ENCODE peak calls at places on chromosomes 4 and X, in five cellular contexts. One of them, this sample, is unnamed.

GRCh38 chrX:115330498-115331138 is 41.1 kb downstream of the LUZP4 start:
- DNase-seq in body of pancreas: peak
- DNase-seq in gastrocnemius medialis: peak
- DNase-seq in heart left ventricle: peak
- DNase-seq in K562: peak
- DNase-seq in this sample: peak

GRCh38 chrX:11449613-11450012 is 156.4 kb downstream of the AMELX start:
- DNase-seq in body of pancreas: no peak
- DNase-seq in gastrocnemius medialis: no peak
- DNase-seq in heart left ventricle: no peak
- DNase-seq in K562: no peak
- DNase-seq in this sample: no peak

GRCh38 chr4:39446842-39447573 is 11.7 kb downstream of the RPL9 start:
- DNase-seq in body of pancreas: peak
- DNase-seq in gastrocnemius medialis: no peak
- DNase-seq in heart left ventricle: peak
- DNase-seq in K562: no peak
- DNase-seq in this sample: peak

GRCh38 chrX:63560601-63561218 is 209.6 kb upstream of the SPIN4 start:
- DNase-seq in body of pancreas: peak
- DNase-seq in gastrocnemius medialis: peak
- DNase-seq in heart left ventricle: peak
- DNase-seq in K562: peak
- DNase-seq in this sample: peak

GRCh38 chrX:132411310-132411977 is 77.4 kb downstream of the MBNL3 start:
- DNase-seq in body of pancreas: no peak
- DNase-seq in gastrocnemius medialis: no peak
- DNase-seq in heart left ventricle: no peak
- DNase-seq in K562: no peak
- DNase-seq in this sample: peak

GRCh38 chr4:1794809-1795303 is 1.8 kb downstream of the FGFR3 start:
- DNase-seq in body of pancreas: no peak
- DNase-seq in gastrocnemius medialis: no peak
- DNase-seq in heart left ventricle: no peak
- DNase-seq in K562: peak
- DNase-seq in this sample: no peak

GRCh38 chr4:151806511-151806927 is 45.7 kb upstream of the GATB start:
- DNase-seq in body of pancreas: no peak
- DNase-seq in gastrocnemius medialis: no peak
- DNase-seq in heart left ventricle: peak
- DNase-seq in K562: no peak
- DNase-seq in this sample: peak

GRCh38 chrX:13000311-13000811 is 25.5 kb downstream of the TMSB4X start:
- DNase-seq in body of pancreas: no peak
- DNase-seq in gastrocnemius medialis: no peak
- DNase-seq in heart left ventricle: no peak
- DNase-seq in K562: no peak
- DNase-seq in this sample: peak

GRCh38 chrX:136086521-136086920 is 60.8 kb upstream of the FHL1 start:
- DNase-seq in body of pancreas: no peak
- DNase-seq in gastrocnemius medialis: no peak
- DNase-seq in heart left ventricle: no peak
- DNase-seq in K562: no peak
- DNase-seq in this sample: no peak

GRCh38 chr4:15531792-15532191 is 62.1 kb downstream of the CC2D2A start:
- DNase-seq in body of pancreas: no peak
- DNase-seq in gastrocnemius medialis: no peak
- DNase-seq in heart left ventricle: no peak
- DNase-seq in K562: no peak
- DNase-seq in this sample: no peak

GRCh38 chrX:118802857-118803256 is 20.8 kb upstream of the ZCCHC12 start:
- DNase-seq in body of pancreas: no peak
- DNase-seq in gastrocnemius medialis: no peak
- DNase-seq in heart left ventricle: no peak
- DNase-seq in K562: no peak
- DNase-seq in this sample: no peak

GRCh38 chrX:23742174-23742692 is 843 bp downstream of the ACOT9 start:
- DNase-seq in body of pancreas: peak
- DNase-seq in gastrocnemius medialis: peak
- DNase-seq in heart left ventricle: peak
- DNase-seq in K562: peak
- DNase-seq in this sample: peak

GRCh38 chr4:38241541-38241940 is 281.3 kb downstream of the PTTG2 start:
- DNase-seq in body of pancreas: no peak
- DNase-seq in gastrocnemius medialis: no peak
- DNase-seq in heart left ventricle: no peak
- DNase-seq in K562: no peak
- DNase-seq in this sample: no peak

GRCh38 chr4:142130636-142131035 is 494.3 kb downstream of the IL15 start:
- DNase-seq in body of pancreas: no peak
- DNase-seq in gastrocnemius medialis: no peak
- DNase-seq in heart left ventricle: no peak
- DNase-seq in K562: no peak
- DNase-seq in this sample: no peak

GRCh38 chr4:167826281-167826680 is 266.1 kb upstream of the ANXA10 start:
- DNase-seq in body of pancreas: no peak
- DNase-seq in gastrocnemius medialis: no peak
- DNase-seq in heart left ventricle: no peak
- DNase-seq in K562: no peak
- DNase-seq in this sample: no peak

GRCh38 chr4:39732728-39733127 is 34.8 kb downstream of the UBE2K start:
- DNase-seq in body of pancreas: no peak
- DNase-seq in gastrocnemius medialis: peak
- DNase-seq in heart left ventricle: no peak
- DNase-seq in K562: no peak
- DNase-seq in this sample: no peak

GRCh38 chr4:36399762-36400353 is 118.4 kb downstream of the DTHD1 start:
- DNase-seq in body of pancreas: peak
- DNase-seq in gastrocnemius medialis: no peak
- DNase-seq in heart left ventricle: no peak
- DNase-seq in K562: no peak
- DNase-seq in this sample: peak
- TF ChIP-seq CTCF in body of pancreas: peak
- TF ChIP-seq CTCF in gastrocnemius medialis: no peak
- TF ChIP-seq CTCF in heart left ventricle: peak
- TF ChIP-seq CTCF in K562: peak
- TF ChIP-seq CTCF in this sample: peak

GRCh38 chrX:1537031-1537715 is at the start of gene P2RY8:
- DNase-seq in body of pancreas: peak
- DNase-seq in gastrocnemius medialis: peak
- DNase-seq in heart left ventricle: peak
- DNase-seq in K562: no peak
- DNase-seq in this sample: peak

GRCh38 chrX:1533083-1533482 is 3.9 kb downstream of the P2RY8 start:
- DNase-seq in body of pancreas: no peak
- DNase-seq in gastrocnemius medialis: no peak
- DNase-seq in heart left ventricle: no peak
- DNase-seq in K562: no peak
- DNase-seq in this sample: no peak

GRCh38 chrX:1535241-1536041 is 1.5 kb downstream of the P2RY8 start:
- DNase-seq in body of pancreas: no peak
- DNase-seq in gastrocnemius medialis: no peak
- DNase-seq in heart left ventricle: peak
- DNase-seq in K562: no peak
- DNase-seq in this sample: peak

GRCh38 chrX:1536712-1537030 is 314 bp downstream of the P2RY8 start:
- DNase-seq in body of pancreas: no peak
- DNase-seq in gastrocnemius medialis: no peak
- DNase-seq in heart left ventricle: no peak
- DNase-seq in K562: no peak
- DNase-seq in this sample: no peak

GRCh38 chrX:1534321-1535168 is 2.4 kb downstream of the P2RY8 start:
- DNase-seq in body of pancreas: no peak
- DNase-seq in gastrocnemius medialis: no peak
- DNase-seq in heart left ventricle: no peak
- DNase-seq in K562: peak
- DNase-seq in this sample: no peak
- TF ChIP-seq POLR2A in body of pancreas: no peak
- TF ChIP-seq POLR2A in gastrocnemius medialis: no peak
- TF ChIP-seq POLR2A in heart left ventricle: no peak
- TF ChIP-seq POLR2A in K562: no peak
- TF ChIP-seq POLR2A in this sample: no peak

DNA sequence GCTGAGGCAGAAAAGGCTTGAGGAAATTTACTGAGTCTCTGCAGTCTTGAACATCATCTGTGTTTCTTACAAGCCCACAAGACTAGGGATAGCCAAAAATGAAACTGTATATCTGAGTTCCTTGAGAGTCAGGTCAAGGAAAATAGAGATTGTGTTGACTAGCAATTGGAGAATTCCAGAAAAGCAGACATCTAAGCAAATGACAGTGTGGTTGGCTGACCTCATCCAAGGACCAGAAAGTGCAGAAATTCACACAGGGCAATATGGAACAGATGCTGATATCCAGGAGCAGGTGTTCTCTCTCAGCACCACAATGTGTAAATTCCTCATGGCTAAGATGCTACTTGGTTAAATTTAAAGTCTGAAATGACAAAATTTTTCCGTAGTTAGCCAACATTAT is 146.4 kb downstream of the VEGFC start:
- DNase-seq in body of pancreas: no peak
- DNase-seq in gastrocnemius medialis: no peak
- DNase-seq in heart left ventricle: no peak
- DNase-seq in K562: no peak
- DNase-seq in this sample: no peak
- TF ChIP-seq CTCF in body of pancreas: no peak
- TF ChIP-seq CTCF in gastrocnemius medialis: no peak
- TF ChIP-seq CTCF in heart left ventricle: no peak
- TF ChIP-seq CTCF in K562: no peak
- TF ChIP-seq CTCF in this sample: no peak

GRCh38 chr4:89294583-89295244 is 12.9 kb downstream of the GPRIN3 start:
- DNase-seq in body of pancreas: no peak
- DNase-seq in gastrocnemius medialis: no peak
- DNase-seq in heart left ventricle: no peak
- DNase-seq in K562: no peak
- DNase-seq in this sample: no peak
- TF ChIP-seq POLR2A in body of pancreas: no peak
- TF ChIP-seq POLR2A in gastrocnemius medialis: no peak
- TF ChIP-seq POLR2A in heart left ventricle: no peak
- TF ChIP-seq POLR2A in K562: no peak
- TF ChIP-seq POLR2A in this sample: no peak

GRCh38 chrX:155094468-155095061 is 23.3 kb downstream of the BRCC3 start:
- DNase-seq in body of pancreas: peak
- DNase-seq in gastrocnemius medialis: no peak
- DNase-seq in heart left ventricle: no peak
- DNase-seq in K562: peak
- DNase-seq in this sample: no peak
- TF ChIP-seq CTCF in body of pancreas: peak
- TF ChIP-seq CTCF in gastrocnemius medialis: peak
- TF ChIP-seq CTCF in heart left ventricle: peak
- TF ChIP-seq CTCF in K562: peak
- TF ChIP-seq CTCF in this sample: peak

GRCh38 chr4:83486457-83487129 is 1.7 kb upstream of the ABRAXAS1 start:
- DNase-seq in body of pancreas: no peak
- DNase-seq in gastrocnemius medialis: no peak
- DNase-seq in heart left ventricle: no peak
- DNase-seq in K562: no peak
- DNase-seq in this sample: no peak

GRCh38 chr4:83489711-83490326 is 4.9 kb upstream of the ABRAXAS1 start:
- DNase-seq in body of pancreas: no peak
- DNase-seq in gastrocnemius medialis: no peak
- DNase-seq in heart left ventricle: no peak
- DNase-seq in K562: no peak
- DNase-seq in this sample: no peak

DNA sequence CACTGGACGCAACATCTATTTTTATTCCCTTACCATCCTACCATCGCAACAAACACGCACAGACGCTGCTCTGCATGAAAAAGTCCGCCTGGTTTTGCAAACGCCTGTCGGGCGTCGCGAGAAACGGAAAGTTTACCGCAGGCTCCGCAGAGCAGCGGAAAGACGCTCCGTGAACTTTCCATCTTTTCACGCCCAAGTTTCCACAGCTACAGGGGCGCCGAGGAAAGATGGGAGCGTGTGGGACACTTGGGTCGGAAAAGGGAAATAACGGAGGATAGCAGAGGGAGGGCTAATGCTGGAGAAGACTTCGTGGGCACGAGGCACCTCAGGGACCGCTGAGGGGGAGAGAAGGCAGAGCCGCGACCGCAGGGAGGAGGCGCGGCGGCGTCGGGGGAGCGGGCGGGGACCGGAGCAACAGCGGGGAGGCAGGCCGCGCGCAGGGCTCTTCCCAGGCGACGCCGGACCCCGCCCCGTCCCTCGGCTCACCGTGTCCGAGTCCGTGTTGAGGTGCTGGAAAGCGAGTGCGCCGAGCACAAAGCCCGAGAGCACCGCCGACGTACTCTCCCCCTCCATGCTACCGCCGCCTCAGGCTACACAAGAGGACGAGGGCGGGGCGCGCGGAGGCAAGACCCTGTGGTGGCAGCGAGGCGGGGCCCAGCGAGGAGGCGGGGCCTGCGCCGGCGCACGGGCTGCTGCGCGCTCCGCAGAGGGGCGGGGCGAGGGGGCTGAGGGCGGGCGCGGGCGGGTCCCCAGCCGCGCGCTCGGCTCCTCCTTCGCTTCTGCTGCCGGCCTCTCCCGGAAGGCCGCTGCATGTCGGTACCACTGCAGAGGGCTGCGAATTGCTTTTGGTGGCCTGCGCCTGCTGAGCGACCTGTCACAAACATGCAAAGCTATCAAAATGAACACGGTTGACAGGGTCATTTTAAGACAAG is at the start of gene ABRAXAS1:
- DNase-seq in body of pancreas: peak
- DNase-seq in gastrocnemius medialis: peak
- DNase-seq in heart left ventricle: peak
- DNase-seq in K562: peak
- DNase-seq in this sample: peak
- TF ChIP-seq POLR2A in body of pancreas: peak
- TF ChIP-seq POLR2A in gastrocnemius medialis: peak
- TF ChIP-seq POLR2A in heart left ventricle: peak
- TF ChIP-seq POLR2A in K562: peak
- TF ChIP-seq POLR2A in this sample: peak

GRCh38 chr4:8188085-8188484 is 11.0 kb upstream of the SH3TC1 start:
- DNase-seq in body of pancreas: no peak
- DNase-seq in gastrocnemius medialis: peak
- DNase-seq in heart left ventricle: no peak
- DNase-seq in K562: no peak
- DNase-seq in this sample: no peak
- TF ChIP-seq CTCF in body of pancreas: no peak
- TF ChIP-seq CTCF in gastrocnemius medialis: no peak
- TF ChIP-seq CTCF in heart left ventricle: no peak
- TF ChIP-seq CTCF in K562: no peak
- TF ChIP-seq CTCF in this sample: no peak